ENCODE peak calls at places on chromosomes 13 and 19, in six cellular contexts. G is GM23338, J is H1, W is K562, A is HepG2, X is suprapubic skin. U is an unnamed sample.

GRCh38 chr13:93268327-93269028 is 41.9 kb downstream of the GPC6 start:
- DNase-seq in A (no peak), G (peak; percentile 64), J (no peak), W (no peak), X (no peak), U (no peak)

GRCh38 chr19:6196361-6196760 is 60.9 kb downstream of the ACSBG2 start:
- DNase-seq in G (no peak), A (no peak), W (no peak), J (no peak), X (no peak), U (no peak)

GRCh38 chr13:29582171-29582570 is 13.3 kb downstream of the SLC7A1 start:
- DNase-seq in W (peak; percentile 56), G (no peak), J (no peak), A (no peak), X (no peak), U (no peak)

GRCh38 chr19:33673258-33673875 is 51.6 kb downstream of the CHST8 start:
- DNase-seq in G (no peak), J (no peak), W (no peak), X (peak; percentile 20), A (no peak), U (no peak)

GRCh38 chr19:52992109-52993004 is 21.4 kb upstream of the ERVV-1 start:
- DNase-seq in A (no peak), X (peak; percentile 68), J (peak; percentile 57), W (peak; percentile 38), G (peak; percentile 46), U (no peak)

GRCh38 chr13:60572855-60573254 is 175.8 kb downstream of the TDRD3 start:
- DNase-seq in J (no peak), X (no peak), G (peak; percentile 54), W (no peak), A (no peak), U (no peak)

GRCh38 chr19:8512991-8513686 is 828 bp downstream of the ZNF414 start:
- DNase-seq in J (no peak), A (no peak), W (no peak), X (no peak), G (no peak), U (no peak)

GRCh38 chr19:45218887-45219780 is 26.1 kb downstream of the EXOC3L2 start:
- DNase-seq in J (no peak), W (no peak), X (no peak), A (no peak), G (no peak), U (no peak)

GRCh38 chr19:45475537-45476348 is 7.9 kb downstream of the FOSB start:
- DNase-seq in W (no peak), X (no peak), G (no peak), J (no peak), A (no peak), U (no peak)

GRCh38 chr19:36973021-36973843 is 57.1 kb downstream of the ZNF568 start:
- DNase-seq in A (no peak), G (peak; percentile 95), X (peak; percentile 78), W (peak; percentile 18), J (no peak), U (peak; percentile 95)

GRCh38 chr13:36344173-36344572 is 2.0 kb downstream of the SPART start:
- DNase-seq in W (peak; percentile 13), X (no peak), J (no peak), A (no peak), G (peak; percentile 39), U (no peak)

GRCh38 chr13:23799945-23800344 is 89.3 kb downstream of the MIPEP start:
- DNase-seq in W (no peak), A (no peak), X (no peak), G (no peak), J (no peak), U (no peak)

GRCh38 chr13:42177189-42177588 is 94.8 kb upstream of the AKAP11 start:
- DNase-seq in X (no peak), A (no peak), G (no peak), W (no peak), J (no peak), U (no peak)

GRCh38 chr19:47707135-47707925 is 5.9 kb upstream of the EHD2 start:
- DNase-seq in A (peak; percentile 71), W (peak; percentile 77), G (peak; percentile 96), J (peak; percentile 94), X (no peak), U (no peak)

GRCh38 chr19:40804783-40805242 is 5.8 kb downstream of the EGLN2 start:
- DNase-seq in X (no peak), J (no peak), A (no peak), W (no peak), G (no peak), U (no peak)
- H3K4me1 ChIP-seq in X (peaks cover 95% of the 10 kb centered on the region), J (peaks cover 29% of the 10 kb centered on the region), A (peaks cover 53% of the 10 kb centered on the region), W (peaks cover 45% of the 10 kb centered on the region), G (peaks cover 63% of the 10 kb centered on the region), U (peaks cover 99% of the 10 kb centered on the region)

GRCh38 chr19:43619262-43620060 is at the start of gene ZNF428:
- DNase-seq in J (peak; percentile 89), A (peak; percentile 87), X (peak; percentile 90), W (peak; percentile 92), G (peak; percentile 97), U (peak; percentile 94)
- TF ChIP-seq CTCF in J (no peak), A (peak; percentile 35), X (no peak), W (no peak), G (no peak), U (no peak)

DNA sequence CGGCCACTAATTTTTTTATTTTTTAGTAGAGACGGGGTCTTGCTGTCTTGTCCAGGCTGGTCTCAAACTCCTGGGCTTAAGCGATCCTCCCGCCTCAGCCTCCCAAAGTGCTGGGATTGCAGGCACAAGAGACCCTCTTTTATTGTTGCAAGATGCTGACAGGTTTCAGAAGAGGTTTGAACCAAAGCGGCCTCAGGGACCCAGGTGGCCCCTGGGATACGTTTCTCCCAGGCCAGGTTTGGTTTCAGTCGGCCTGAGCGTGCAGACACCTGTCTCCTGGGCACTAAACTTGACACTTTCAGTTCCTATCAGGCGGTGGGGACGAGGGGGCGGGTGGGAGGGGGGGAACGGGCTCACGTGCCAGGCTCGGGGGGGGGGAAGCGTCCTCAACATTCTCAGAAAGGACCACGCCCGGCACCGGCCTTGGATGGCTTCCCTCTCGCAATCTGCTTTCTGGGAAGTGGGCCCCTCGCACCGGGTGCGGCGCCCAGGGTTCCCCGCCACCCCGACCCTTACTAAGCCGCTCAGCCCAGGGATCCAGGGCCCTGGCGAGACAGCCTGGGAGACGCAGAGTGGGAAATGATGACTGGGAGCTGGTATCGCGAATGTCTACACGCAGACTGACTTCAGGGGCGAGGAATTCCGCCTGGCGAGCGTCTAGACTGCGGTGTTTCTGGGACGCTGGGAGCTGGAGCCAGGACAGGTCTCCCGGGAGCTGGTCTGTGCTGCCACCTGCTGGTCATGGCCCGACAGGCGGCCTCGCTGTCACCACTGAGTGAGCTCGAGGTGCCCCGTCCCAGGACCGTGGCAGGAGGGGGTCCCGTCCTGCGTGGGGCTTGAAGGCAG is 91.6 kb downstream of the GNG7 start:
- DNase-seq in X (peak; percentile 95), A (peak; percentile 70), W (peak; percentile 87), J (peak; percentile 98), G (peak; percentile 95), U (peak; percentile 98)
- TF ChIP-seq POLR2AphosphoS5 in X (peak; percentile 79), A (no peak), W (no peak), J (no peak), G (no peak), U (peak; percentile 89)

DNA sequence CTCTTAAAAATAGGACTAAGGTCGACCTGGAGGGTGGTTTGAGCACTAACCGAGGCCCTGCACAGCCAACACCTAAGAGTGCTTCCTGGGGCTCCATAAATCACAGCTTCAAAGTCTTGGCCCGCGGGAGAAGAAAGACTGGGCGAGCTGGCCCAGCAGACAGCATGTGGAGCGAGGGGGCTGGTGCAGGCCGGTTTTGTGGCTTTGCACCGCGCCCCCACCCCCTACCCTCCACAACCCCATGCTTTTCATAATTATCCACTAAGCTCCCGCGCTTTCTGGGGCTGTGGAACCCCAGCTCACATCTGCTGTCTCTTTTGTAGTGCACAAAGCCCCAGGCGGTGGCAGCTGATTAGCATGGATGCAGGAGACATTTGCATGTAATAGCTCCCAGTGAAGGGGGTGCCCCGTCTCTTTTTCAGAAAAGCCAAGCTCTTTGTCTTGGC is 17.1 kb downstream of the CARM1 start:
- DNase-seq in A (no peak), J (no peak), W (no peak), G (peak; percentile 86), X (no peak), U (no peak)
- H3K4me1 ChIP-seq in A (no peaks in the 10 kb centered on the region), J (peaks cover 34% of the 10 kb centered on the region), W (peaks cover 11% of the 10 kb centered on the region), G (peaks cover 79% of the 10 kb centered on the region), X (peaks cover 58% of the 10 kb centered on the region), U (peaks cover 63% of the 10 kb centered on the region)

GRCh38 chr19:15062036-15062435 is 12.8 kb downstream of the CASP14 start:
- DNase-seq in A (no peak), W (no peak), G (no peak), X (no peak), J (no peak), U (no peak)
- TF ChIP-seq CTCF in A (no peak), W (no peak), G (no peak), X (no peak), J (no peak), U (no peak)

GRCh38 chr13:114129649-114130062 is 2.8 kb downstream of the RASA3 start:
- DNase-seq in J (no peak), G (no peak), X (no peak), W (no peak), A (no peak), U (no peak)

GRCh38 chr13:114132419-114133121 is at the start of gene RASA3:
- DNase-seq in A (no peak), G (peak; percentile 90), X (peak; percentile 83), W (peak; percentile 89), J (peak; percentile 88), U (no peak)

GRCh38 chr13:114131581-114132418 is 623 bp downstream of the RASA3 start:
- DNase-seq in W (peak; percentile 64), X (no peak), J (no peak), G (peak; percentile 50), A (no peak), U (no peak)

GRCh38 chr13:114130131-114130707 is 2.2 kb downstream of the RASA3 start:
- DNase-seq in A (no peak), G (no peak), J (no peak), X (no peak), W (no peak), U (no peak)

GRCh38 chr13:114130708-114131580 is 1.5 kb downstream of the RASA3 start:
- DNase-seq in J (no peak), G (peak; percentile 78), A (no peak), X (no peak), W (peak; percentile 29), U (no peak)
- TF ChIP-seq POLR2AphosphoS5 in J (no peak), G (no peak), A (no peak), X (no peak), W (no peak), U (peak; percentile 50)

DNA sequence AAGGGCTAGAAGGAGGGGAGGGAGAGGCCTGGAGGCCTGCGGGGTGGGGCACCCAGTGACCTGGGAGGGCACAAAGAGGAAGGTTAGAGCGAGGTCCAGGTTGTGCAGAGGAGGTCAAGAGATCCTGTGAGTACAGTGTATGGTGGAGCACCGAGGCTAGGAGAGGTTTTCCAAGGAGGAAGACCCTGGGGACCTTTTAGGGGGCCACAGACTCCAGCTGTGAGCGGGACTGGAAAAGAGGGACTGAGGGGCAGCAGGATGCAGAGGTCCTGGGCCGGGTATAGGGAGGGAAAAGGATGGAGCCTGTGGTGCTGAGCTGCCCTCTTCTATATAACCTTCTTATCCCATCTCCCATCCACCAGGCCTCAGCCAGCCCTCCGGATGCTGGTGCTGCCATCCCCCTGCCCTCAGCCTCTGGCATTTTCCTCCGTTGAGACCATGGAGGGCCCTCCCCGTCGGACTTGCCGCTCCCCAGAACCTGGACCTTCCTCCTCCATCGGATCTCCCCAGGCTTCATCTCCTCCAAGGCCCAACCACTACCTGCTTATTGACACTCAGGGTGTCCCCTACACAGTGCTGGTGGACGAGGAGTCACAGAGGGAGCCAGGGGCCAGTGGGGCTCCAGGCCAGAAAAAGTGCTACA is 863 bp downstream of the ZNF581 start:
- DNase-seq in J (no peak), X (peak; percentile 57), W (no peak), G (no peak), A (no peak), U (no peak)
- H3K4me1 ChIP-seq in J (peaks cover 4% of the 10 kb centered on the region), X (peaks cover 71% of the 10 kb centered on the region), W (peaks cover 45% of the 10 kb centered on the region), G (no peaks in the 10 kb centered on the region), A (peaks cover 61% of the 10 kb centered on the region), U (peaks cover 57% of the 10 kb centered on the region)

U was measured in esophagus muscularis mucosa.